ENCODE peak calls at places on chromosomes 1 and 21, in six cellular contexts. D, W, C, P, Z and S are unnamed samples.

GRCh38 chr1:66368261-66368660 is 165.7 kb upstream of the SGIP1 start:
- DNase-seq in D (no peak), Z (no peak), W (no peak), P (no peak), C (no peak), S (no peak)

GRCh38 chr1:86448670-86449069 is 20.1 kb upstream of the CLCA1 start:
- DNase-seq in Z (no peak), D (no peak), P (no peak), C (no peak), W (no peak), S (no peak)

GRCh38 chr1:58927026-58927721 is 143.3 kb upstream of the JUN start:
- DNase-seq in C (no peak), Z (no peak), P (no peak), D (peak; percentile 39), W (no peak), S (no peak)

GRCh38 chr1:221576268-221576667 is 165.6 kb downstream of the DUSP10 start:
- DNase-seq in Z (no peak), P (no peak), C (no peak), D (no peak), W (no peak), S (no peak)

GRCh38 chr21:42463861-42464515 is 32.0 kb downstream of the RSPH1 start:
- DNase-seq in C (no peak), W (peak; percentile 73), Z (peak; percentile 59), D (peak; percentile 60), P (peak; percentile 27), S (peak; percentile 57)

GRCh38 chr1:176705585-176705984 is 242.6 kb downstream of the PAPPA2 start:
- DNase-seq in W (no peak), Z (no peak), C (no peak), D (no peak), P (no peak), S (no peak)

GRCh38 chr1:3551290-3551678 is 60.0 kb downstream of the MEGF6 start:
- DNase-seq in D (no peak), C (no peak), W (no peak), P (no peak), Z (no peak), S (no peak)

GRCh38 chr1:180415985-180416633 is 86.3 kb downstream of the ACBD6 start:
- DNase-seq in P (no peak), C (no peak), Z (no peak), D (peak; percentile 47), W (no peak), S (no peak)